ENCODE peak calls at places on chromosomes 6 and 20, in seven cellular contexts. V, H, F, P, R, S and Z are unnamed samples.

GRCh38 chr20:19743650-19744015 is 14.4 kb upstream of the RIN2 start:
- DNase-seq in H (no peak), P (no peak), V (no peak), S (no peak), F (no peak), R (no peak), Z (no peak)

GRCh38 chr6:25172819-25173218 is 106.4 kb upstream of the CARMIL1 start:
- DNase-seq in R (peak), S (no peak), P (no peak), H (peak), V (peak), F (no peak), Z (peak)

GRCh38 chr6:117908246-117909107 is 1.4 kb downstream of the SLC35F1 start:
- DNase-seq in P (no peak), F (peak), V (peak), S (no peak), H (no peak), R (no peak), Z (no peak)

GRCh38 chr6:5007531-5007930 is 3.7 kb upstream of the RPP40 start:
- DNase-seq in P (no peak), F (no peak), S (no peak), H (no peak), V (no peak), R (no peak), Z (no peak)

GRCh38 chr6:16345449-16346330 is 107.3 kb downstream of the GMPR start:
- DNase-seq in H (peak), P (no peak), R (no peak), F (no peak), V (peak), S (no peak), Z (peak)

GRCh38 chr6:119643866-119644265 is 294.3 kb upstream of the MAN1A1 start:
- DNase-seq in S (no peak), R (no peak), H (no peak), V (no peak), P (no peak), F (no peak), Z (no peak)

GRCh38 chr6:128124713-128125112 is 223.9 kb upstream of the THEMIS start:
- DNase-seq in H (peak), R (peak), P (no peak), S (no peak), V (peak), F (no peak), Z (peak)

GRCh38 chr20:37498066-37498702 is 22.9 kb upstream of the NNAT start:
- DNase-seq in H (peak), F (no peak), S (no peak), R (peak), P (no peak), V (no peak), Z (peak)

GRCh38 chr6:160057080-160057479 is 64.5 kb upstream of the SLC22A1 start:
- DNase-seq in R (no peak), P (no peak), H (no peak), V (no peak), S (no peak), F (no peak), Z (no peak)

GRCh38 chr6:139473239-139473701 is 98.8 kb upstream of the CITED2 start:
- DNase-seq in P (no peak), F (peak), H (no peak), V (peak), S (no peak), R (peak), Z (peak)

GRCh38 chr20:5150226-5151076 is 23.6 kb downstream of the CDS2 start:
- DNase-seq in P (no peak), R (no peak), V (peak), S (no peak), H (peak), F (no peak), Z (no peak)

GRCh38 chr6:16804515-16805161 is 43.4 kb upstream of the ATXN1 start:
- DNase-seq in R (no peak), H (no peak), S (no peak), V (no peak), F (no peak), P (no peak), Z (no peak)

GRCh38 chr6:165587206-165587605 is 75.8 kb downstream of the PDE10A start:
- DNase-seq in S (no peak), H (no peak), R (no peak), P (no peak), V (no peak), F (no peak), Z (no peak)

GRCh38 chr6:56370127-56370540 is 122.8 kb upstream of the COL21A1 start:
- DNase-seq in S (no peak), F (peak), V (peak), P (peak), H (no peak), R (peak), Z (peak)

GRCh38 chr6:1524040-1524480 is 85.7 kb upstream of the FOXC1 start:
- DNase-seq in V (peak), H (peak), F (peak), P (peak), S (peak), R (peak), Z (no peak)

GRCh38 chr6:160162167-160162566 is 40.6 kb downstream of the SLC22A1 start:
- DNase-seq in F (no peak), V (no peak), P (no peak), S (no peak), H (no peak), R (no peak), Z (no peak)

GRCh38 chr6:140867336-140867735 is 1265.4 kb upstream of the GJE1 start:
- DNase-seq in S (no peak), H (no peak), F (no peak), P (no peak), R (no peak), V (no peak), Z (no peak)

GRCh38 chr6:168877821-168878282 is 375.8 kb downstream of the THBS2 start:
- DNase-seq in R (peak), F (no peak), P (no peak), H (no peak), V (no peak), S (no peak), Z (no peak)

GRCh38 chr6:119544325-119545150 is 195.0 kb upstream of the MAN1A1 start:
- DNase-seq in P (no peak), F (no peak), V (no peak), H (peak), S (no peak), R (no peak), Z (peak)

GRCh38 chr20:59515013-59515905 is 89.1 kb upstream of the PHACTR3 start:
- DNase-seq in V (peak), R (peak), F (peak), H (peak), S (peak), P (peak), Z (peak)

GRCh38 chr6:123316733-123317323 is 319.9 kb downstream of the TRDN start:
- DNase-seq in S (no peak), H (peak), R (peak), F (no peak), P (peak), V (peak), Z (peak)

GRCh38 chr6:36757206-36757605 is 59.6 kb downstream of the RAB44 start:
- DNase-seq in H (no peak), P (no peak), S (no peak), R (no peak), F (no peak), V (no peak), Z (no peak)

GRCh38 chr20:35663813-35664543 is 722 bp downstream of the CPNE1 start:
- DNase-seq in H (peak), S (peak), R (peak), F (peak), V (peak), P (peak), Z (peak)

GRCh38 chr6:21115111-21115510 is 478.4 kb upstream of the SOX4 start:
- DNase-seq in S (no peak), R (no peak), H (peak), P (no peak), F (no peak), V (no peak), Z (no peak)

GRCh38 chr6:150876598-150876997 is 11.1 kb downstream of the MTHFD1L start:
- DNase-seq in S (no peak), P (no peak), V (no peak), H (peak), R (no peak), F (no peak), Z (no peak)

GRCh38 chr6:142367501-142368018 is 65.8 kb downstream of the ADGRG6 start:
- DNase-seq in R (no peak), S (no peak), F (no peak), P (no peak), V (no peak), H (no peak), Z (peak)

GRCh38 chr20:10521068-10521834 is 86.1 kb downstream of the SLX4IP start:
- DNase-seq in H (peak), V (no peak), S (no peak), R (no peak), F (no peak), P (peak), Z (peak)

GRCh38 chr20:64212750-64213149 is 42.8 kb upstream of the PCMTD2 start:
- DNase-seq in P (no peak), S (no peak), V (no peak), R (no peak), H (peak), F (no peak), Z (peak)

GRCh38 chr6:28839443-28840120 is 84.2 kb downstream of the TRIM27 start:
- DNase-seq in F (no peak), R (no peak), S (no peak), V (no peak), H (no peak), P (no peak), Z (no peak)
- H2BK5ac ChIP-seq in F (no peak), R (no peak), S (no peak), V (no peak), H (no peak), P (no peak), Z (no peak)

DNA sequence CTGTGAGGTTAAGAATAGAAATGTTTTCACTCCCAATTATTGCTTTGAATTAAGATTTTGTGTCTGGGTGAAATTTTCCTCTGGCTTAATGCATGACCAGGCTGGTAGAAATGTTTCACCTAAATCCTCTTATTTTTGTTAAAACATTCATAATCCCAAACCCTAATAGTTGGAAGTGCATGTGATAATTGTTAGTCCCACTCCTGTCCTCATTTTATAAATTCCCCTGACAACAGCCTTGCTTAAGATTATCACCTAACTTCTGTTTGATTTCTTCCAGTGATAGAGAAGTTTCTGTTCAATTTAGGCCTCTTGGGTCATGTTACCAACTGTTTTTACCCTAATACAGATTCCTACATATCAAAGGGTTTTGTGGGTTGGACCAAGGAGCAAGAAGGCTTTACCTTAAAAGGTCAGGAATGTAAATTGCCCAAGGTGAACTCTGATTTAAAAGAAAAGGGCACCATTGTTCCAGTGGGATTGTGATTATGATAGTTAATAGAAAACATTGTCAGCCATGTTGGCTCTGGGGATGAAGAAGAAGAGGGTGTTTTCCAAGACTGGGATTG is 158.7 kb upstream of the CENPW start:
- DNase-seq in R (no peak), F (no peak), H (no peak), S (no peak), P (no peak), V (peak), Z (no peak)
- H3K18ac ChIP-seq in R (no peak), F (peak), H (no peak), S (no peak), P (no peak), V (no peak), Z (no peak)

DNA sequence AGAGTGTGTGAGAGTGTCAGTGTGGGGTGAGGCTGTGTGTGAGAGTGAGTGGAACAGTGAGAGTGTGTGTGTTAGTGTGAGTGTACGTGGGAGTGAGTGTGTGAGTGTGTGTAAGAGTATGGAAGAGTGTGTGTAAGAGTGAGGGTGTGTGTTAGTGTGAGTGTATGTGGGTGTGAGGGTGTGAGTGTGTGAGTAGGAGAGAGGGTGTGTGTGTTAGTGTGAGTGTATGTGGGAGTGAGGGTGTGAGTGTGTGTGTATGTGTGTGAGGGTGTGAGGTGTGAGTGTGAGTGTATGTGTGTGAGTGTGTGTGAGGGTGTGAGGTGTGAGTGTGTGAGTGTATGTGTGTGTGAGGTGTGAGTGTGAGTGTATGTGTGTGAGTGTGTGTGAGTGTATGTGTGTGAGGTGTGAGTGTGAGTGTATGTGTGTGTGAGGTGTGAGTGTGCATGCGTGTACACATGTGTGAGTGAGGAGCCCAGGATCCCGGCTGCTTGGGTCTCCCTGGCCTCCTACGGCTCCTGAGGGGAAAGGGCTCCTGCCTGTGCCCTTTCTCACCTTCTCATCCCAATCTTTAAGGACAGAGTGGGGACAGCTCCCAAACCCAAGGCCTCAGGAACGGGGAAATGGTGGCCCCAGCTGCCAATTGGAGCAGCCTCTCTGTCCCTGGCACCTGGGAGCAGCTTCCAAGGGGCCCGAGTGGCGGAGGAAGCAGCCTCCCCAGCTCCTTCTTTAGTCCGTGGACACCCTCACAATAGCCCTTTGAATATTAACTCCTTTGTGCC is 100.2 kb downstream of the PSMB1 start:
- DNase-seq in R (no peak), S (no peak), H (no peak), F (no peak), P (no peak), V (no peak), Z (no peak)
- H2BK120ac ChIP-seq in R (no peak), S (no peak), H (no peak), F (no peak), P (peak), V (no peak), Z (no peak)

GRCh38 chr20:50831605-50832004 is 36.7 kb downstream of the BCAS4 start:
- DNase-seq in H (no peak), V (no peak), P (no peak), F (no peak), R (no peak), S (no peak), Z (no peak)
- H2BK5ac ChIP-seq in H (no peak), V (no peak), P (no peak), F (no peak), R (no peak), S (no peak), Z (no peak)

DNA sequence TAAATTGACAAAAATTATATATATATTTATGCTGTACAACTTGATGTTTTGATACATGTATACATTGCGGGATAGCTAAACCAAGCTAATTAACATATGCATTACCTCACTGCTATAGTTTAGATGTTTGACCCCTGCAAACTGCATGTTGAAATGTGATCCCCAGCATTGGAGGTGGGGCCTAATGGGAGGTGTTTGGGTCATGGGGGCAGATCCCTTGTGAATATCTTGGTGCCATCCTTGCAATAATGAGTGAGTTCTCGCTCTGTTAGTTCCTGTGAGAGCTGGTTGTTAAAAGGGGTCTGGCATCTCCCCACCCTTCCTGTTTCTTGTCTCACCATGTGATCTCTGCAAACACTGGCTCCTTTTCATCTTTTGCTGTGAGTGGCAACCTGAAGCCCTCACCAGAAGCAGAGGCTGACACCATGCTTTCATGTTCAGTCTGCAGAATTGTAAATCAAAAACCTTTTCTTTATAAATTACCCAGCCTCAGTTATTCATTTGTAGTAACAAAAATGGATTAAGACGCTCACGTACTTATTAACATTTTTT is 111.8 kb downstream of the MCHR2 start:
- DNase-seq in S (no peak), R (no peak), F (no peak), V (peak), P (no peak), H (no peak), Z (no peak)
- H3K18ac ChIP-seq in S (no peak), R (no peak), F (no peak), V (no peak), P (no peak), H (no peak), Z (no peak)